ENCODE peak calls at places on chromosomes 6 and 20, in six cellular contexts. L is K562, T is HCT116, K is vagina, Y is H1, I is breast epithelium. V is an unnamed sample.

GRCh38 chr6:13586936-13587542 is 12.6 kb downstream of the SIRT5 start:
- DNase-seq in L (no peak), T (no peak), K (no peak), Y (no peak), I (no peak), V (no peak)

GRCh38 chr6:42449917-42450313 is 1.8 kb downstream of the TRERF1 start:
- DNase-seq in L (no peak), T (no peak), K (no peak), Y (no peak), I (no peak), V (no peak)

GRCh38 chr6:137883400-137883888 is 16.4 kb downstream of the TNFAIP3 start:
- DNase-seq in L (no peak), T (no peak), K (peak), Y (no peak), I (no peak), V (no peak)

GRCh38 chr6:37816599-37817375 is 2.7 kb upstream of the ZFAND3 start:
- DNase-seq in L (no peak), T (no peak), K (no peak), Y (no peak), I (no peak), V (no peak)

GRCh38 chr20:64072664-64073063 is 6.7 kb downstream of the RGS19 start:
- DNase-seq in L (no peak), T (no peak), K (no peak), Y (no peak), I (no peak), V (no peak)

GRCh38 chr6:90284236-90284744 is 12.4 kb downstream of the BACH2 start:
- DNase-seq in L (peak), T (peak), K (no peak), Y (no peak), I (no peak), V (no peak)

GRCh38 chr6:7328159-7328713 is 15.2 kb upstream of the SSR1 start:
- DNase-seq in L (no peak), T (no peak), K (no peak), Y (no peak), I (no peak), V (no peak)

GRCh38 chr20:37994512-37994911 is 38.7 kb downstream of the TTI1 start:
- DNase-seq in L (no peak), T (no peak), K (no peak), Y (no peak), I (no peak), V (no peak)

GRCh38 chr6:84103029-84103428 is 69.5 kb downstream of the MRAP2 start:
- DNase-seq in L (no peak), T (no peak), K (no peak), Y (no peak), I (no peak), V (no peak)

GRCh38 chr6:93407186-93407585 is 12.2 kb downstream of the EPHA7 start:
- DNase-seq in L (no peak), T (no peak), K (no peak), Y (no peak), I (no peak), V (no peak)

GRCh38 chr20:23937303-23938117 is 51.1 kb downstream of the GGTLC1 start:
- DNase-seq in L (peak), T (peak), K (no peak), Y (peak), I (peak), V (peak)

GRCh38 chr6:110778331-110778730 is 36.9 kb downstream of the CDK19 start:
- DNase-seq in L (no peak), T (no peak), K (no peak), Y (no peak), I (no peak), V (no peak)

GRCh38 chr6:70414813-70415212 is 1.5 kb downstream of the FAM135A start:
- DNase-seq in L (no peak), T (no peak), K (no peak), Y (no peak), I (no peak), V (no peak)

GRCh38 chr6:43258180-43258579 is 14.9 kb downstream of the TTBK1 start:
- DNase-seq in L (no peak), T (no peak), K (no peak), Y (no peak), I (no peak), V (no peak)

GRCh38 chr6:2140438-2141128 is 104.8 kb downstream of the GMDS start:
- DNase-seq in L (no peak), T (no peak), K (no peak), Y (no peak), I (no peak), V (no peak)

GRCh38 chr20:50258790-50259483 is 68.3 kb downstream of the CEBPB start:
- DNase-seq in L (no peak), T (no peak), K (no peak), Y (no peak), I (no peak), V (no peak)

GRCh38 chr6:170248861-170249600 is 41.8 kb downstream of the DLL1 start:
- DNase-seq in L (no peak), T (no peak), K (no peak), Y (no peak), I (no peak), V (no peak)

GRCh38 chr20:23926941-23927872 is 47.7 kb upstream of the CST5 start:
- DNase-seq in L (no peak), T (no peak), K (no peak), Y (no peak), I (no peak), V (no peak)

GRCh38 chr6:67009818-67010217 is 1302.8 kb upstream of the EYS start:
- DNase-seq in L (no peak), T (no peak), K (no peak), Y (no peak), I (no peak), V (no peak)

GRCh38 chr6:69732640-69733039 is 64.2 kb downstream of the LMBRD1 start:
- DNase-seq in L (peak), T (no peak), K (no peak), Y (no peak), I (no peak), V (no peak)

GRCh38 chr6:137297887-137298286 is 78.7 kb upstream of the IFNGR1 start:
- DNase-seq in L (no peak), T (no peak), K (no peak), Y (peak), I (no peak), V (peak)

GRCh38 chr20:3203315-3204123 is 963 bp downstream of the DDRGK1 start:
- DNase-seq in L (peak), T (no peak), K (no peak), Y (no peak), I (no peak), V (peak)

GRCh38 chr6:72553531-72554202 is 68.2 kb upstream of the KCNQ5 start:
- DNase-seq in L (peak), T (no peak), K (no peak), Y (no peak), I (no peak), V (no peak)

GRCh38 chr6:121755500-121755899 is 320.1 kb downstream of the GJA1 start:
- DNase-seq in L (no peak), T (no peak), K (no peak), Y (no peak), I (no peak), V (no peak)

GRCh38 chr20:62632575-62632974 is 9.7 kb upstream of the SLCO4A1 start:
- DNase-seq in L (no peak), T (no peak), K (no peak), Y (no peak), I (no peak), V (no peak)

GRCh38 chr20:11982289-11982957 is 64.7 kb downstream of the BTBD3 start:
- DNase-seq in L (no peak), T (no peak), K (no peak), Y (no peak), I (no peak), V (no peak)

GRCh38 chr6:44000164-44000842 is 126.9 kb downstream of the MRPL14 start:
- DNase-seq in L (peak), T (peak), K (no peak), Y (no peak), I (no peak), V (peak)

GRCh38 chr6:1916334-1916985 is 306.7 kb downstream of the FOXC1 start:
- DNase-seq in L (no peak), T (no peak), K (no peak), Y (no peak), I (no peak), V (no peak)

GRCh38 chr6:37354526-37355384 is 972 bp downstream of the RNF8 start:
- DNase-seq in L (peak), T (no peak), K (no peak), Y (peak), I (no peak), V (peak)

GRCh38 chr20:3377644-3378043 is 29.8 kb downstream of the DNAAF9 start:
- DNase-seq in L (no peak), T (no peak), K (no peak), Y (no peak), I (no peak), V (no peak)

GRCh38 chr6:30154709-30155521 is 6.1 kb downstream of the TRIM10 start:
- DNase-seq in L (no peak), T (no peak), K (no peak), Y (no peak), I (no peak), V (peak)

GRCh38 chr6:43481591-43482242 is 4.3 kb downstream of the TJAP1 start:
- DNase-seq in L (no peak), T (peak), K (no peak), Y (no peak), I (no peak), V (no peak)

DNA sequence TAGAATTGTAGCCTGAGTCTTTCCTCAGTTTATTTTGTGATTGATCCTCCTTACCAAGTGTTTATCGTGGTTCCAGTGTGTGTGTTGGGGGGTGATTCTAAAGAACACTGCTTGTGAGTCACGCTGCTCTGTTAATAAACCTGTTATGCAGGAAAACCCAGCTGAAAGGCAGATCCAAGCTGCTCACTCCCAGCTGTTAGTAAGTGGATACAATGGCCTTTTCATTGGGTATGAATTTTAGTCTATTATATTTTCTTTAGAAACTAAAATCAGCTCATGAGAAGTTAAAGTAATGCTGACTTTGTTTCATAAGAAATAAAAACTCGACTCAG is 12.2 kb upstream of the DSTN start:
- DNase-seq in L (peak), T (peak), K (no peak), Y (no peak), I (peak), V (peak)
- TF ChIP-seq POLR2AphosphoS5 in L (no peak), T (peak), K (no peak), Y (no peak), I (peak), V (no peak)

GRCh38 chr20:53142225-53142624 is 170.1 kb downstream of the TSHZ2 start:
- DNase-seq in L (peak), T (no peak), K (no peak), Y (no peak), I (no peak), V (no peak)

GRCh38 chr20:53142651-53143177 is 170.6 kb downstream of the TSHZ2 start:
- DNase-seq in L (no peak), T (no peak), K (no peak), Y (no peak), I (no peak), V (no peak)

GRCh38 chr20:53146201-53146891 is 174.2 kb downstream of the TSHZ2 start:
- DNase-seq in L (no peak), T (no peak), K (no peak), Y (no peak), I (no peak), V (no peak)

GRCh38 chr20:53138454-53139291 is 166.5 kb downstream of the TSHZ2 start:
- DNase-seq in L (no peak), T (no peak), K (no peak), Y (no peak), I (no peak), V (no peak)

GRCh38 chr20:53141651-53142050 is 169.5 kb downstream of the TSHZ2 start:
- DNase-seq in L (no peak), T (no peak), K (no peak), Y (no peak), I (no peak), V (no peak)
- TF ChIP-seq POLR2AphosphoS5 in L (no peak), T (no peak), K (no peak), Y (no peak), I (no peak), V (no peak)

GRCh38 chr20:8964944-8965562 is 103.8 kb upstream of the PLCB4 start:
- DNase-seq in L (no peak), T (peak), K (no peak), Y (no peak), I (no peak), V (no peak)

GRCh38 chr20:8972963-8973362 is 95.9 kb upstream of the PLCB4 start:
- DNase-seq in L (no peak), T (no peak), K (no peak), Y (no peak), I (no peak), V (no peak)

GRCh38 chr20:8967641-8968245 is 101.1 kb upstream of the PLCB4 start:
- DNase-seq in L (no peak), T (no peak), K (no peak), Y (no peak), I (no peak), V (no peak)

GRCh38 chr20:8971669-8972316 is 97.1 kb upstream of the PLCB4 start:
- DNase-seq in L (no peak), T (no peak), K (no peak), Y (no peak), I (no peak), V (no peak)

DNA sequence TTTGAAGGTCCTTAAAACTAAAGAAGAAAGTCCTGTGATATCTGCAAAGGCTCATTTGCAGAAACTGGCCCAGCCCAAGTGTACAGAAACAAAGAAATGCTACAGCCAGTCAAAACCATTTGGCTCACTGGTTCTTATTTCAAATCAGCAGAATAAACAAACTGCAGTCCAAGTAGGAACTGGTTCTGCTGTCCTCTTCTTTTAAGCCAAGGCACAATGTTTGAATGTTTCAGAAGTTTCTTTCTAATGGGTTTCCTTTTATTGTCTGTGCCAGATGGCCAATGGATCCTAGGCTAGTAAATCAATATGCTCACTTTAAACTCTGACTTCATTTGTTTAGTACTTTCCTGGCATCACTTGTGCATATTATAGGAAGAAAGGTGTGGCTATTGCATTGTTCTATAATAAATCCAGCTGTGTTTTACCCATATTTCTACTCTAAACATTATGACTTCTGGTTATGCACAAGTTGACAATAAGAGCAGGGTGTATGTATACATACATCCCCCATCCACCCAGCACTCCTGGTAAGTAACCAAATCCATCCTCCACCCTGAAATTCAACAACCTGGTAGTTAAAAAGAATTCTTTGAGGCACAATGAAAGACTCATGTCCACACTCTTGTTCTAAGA is 99.7 kb upstream of the PLCB4 start:
- DNase-seq in L (no peak), T (no peak), K (no peak), Y (no peak), I (no peak), V (no peak)
- TF ChIP-seq POLR2AphosphoS5 in L (no peak), T (no peak), K (no peak), Y (no peak), I (no peak), V (no peak)

GRCh38 chr6:113560908-113561307 is 296.2 kb upstream of the MARCKS start:
- DNase-seq in L (no peak), T (peak), K (no peak), Y (no peak), I (no peak), V (no peak)

GRCh38 chr6:113562248-113562647 is 294.9 kb upstream of the MARCKS start:
- DNase-seq in L (no peak), T (no peak), K (no peak), Y (no peak), I (no peak), V (no peak)

GRCh38 chr6:113556775-113557174 is 300.4 kb upstream of the MARCKS start:
- DNase-seq in L (no peak), T (no peak), K (no peak), Y (no peak), I (no peak), V (no peak)

GRCh38 chr6:113560376-113560775 is 296.8 kb upstream of the MARCKS start:
- DNase-seq in L (no peak), T (no peak), K (no peak), Y (no peak), I (no peak), V (no peak)

DNA sequence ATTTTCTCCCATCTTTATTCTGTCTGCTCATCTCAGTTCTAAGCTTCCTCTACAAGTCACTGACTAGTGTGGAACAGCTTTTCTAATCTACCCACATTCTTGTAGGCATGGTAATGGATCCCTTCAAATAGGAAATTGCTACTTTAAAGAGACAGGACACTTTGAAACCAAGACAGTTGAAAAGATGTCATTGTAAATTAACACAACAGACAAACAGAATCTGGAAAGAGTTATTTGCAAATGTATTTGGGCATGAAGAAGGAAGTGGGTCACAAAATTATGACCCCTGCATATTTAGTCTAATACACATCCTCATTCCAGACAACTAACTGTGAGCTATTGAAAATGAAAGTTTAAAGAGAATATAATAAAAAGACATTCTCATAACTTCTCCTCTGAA is 298.2 kb upstream of the MARCKS start:
- DNase-seq in L (no peak), T (no peak), K (no peak), Y (no peak), I (no peak), V (no peak)
- TF ChIP-seq POLR2AphosphoS5 in L (no peak), T (no peak), K (no peak), Y (no peak), I (no peak), V (no peak)

DNA sequence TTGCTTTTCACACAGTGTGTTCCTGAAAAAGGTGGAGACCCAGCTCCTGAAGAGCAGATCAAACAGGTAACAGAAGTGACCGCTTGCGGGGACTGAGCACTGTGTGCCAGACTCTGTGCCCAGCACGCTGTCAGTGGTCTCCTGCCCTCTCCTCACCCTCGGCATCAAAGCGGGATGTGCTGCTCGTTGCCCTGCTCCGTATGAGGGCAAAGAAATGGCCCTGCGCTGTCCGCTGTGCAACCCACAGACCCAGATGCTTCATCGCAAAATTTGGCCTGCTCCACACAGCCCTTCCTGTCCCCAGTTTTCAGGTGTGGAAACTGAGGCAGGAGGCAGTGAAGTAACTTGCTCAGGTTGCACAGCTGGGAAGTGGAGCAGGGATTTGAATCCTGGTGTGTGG is 13.7 kb downstream of the UQCC2 start:
- DNase-seq in L (no peak), T (no peak), K (no peak), Y (no peak), I (no peak), V (no peak)
- TF ChIP-seq POLR2AphosphoS5 in L (no peak), T (no peak), K (no peak), Y (no peak), I (no peak), V (no peak)

GRCh38 chr20:44586289-44586911 is 4.0 kb downstream of the PKIG start:
- DNase-seq in L (no peak), T (no peak), K (no peak), Y (no peak), I (no peak), V (peak)
- TF ChIP-seq POLR2AphosphoS5 in L (no peak), T (no peak), K (no peak), Y (no peak), I (no peak), V (no peak)

DNA sequence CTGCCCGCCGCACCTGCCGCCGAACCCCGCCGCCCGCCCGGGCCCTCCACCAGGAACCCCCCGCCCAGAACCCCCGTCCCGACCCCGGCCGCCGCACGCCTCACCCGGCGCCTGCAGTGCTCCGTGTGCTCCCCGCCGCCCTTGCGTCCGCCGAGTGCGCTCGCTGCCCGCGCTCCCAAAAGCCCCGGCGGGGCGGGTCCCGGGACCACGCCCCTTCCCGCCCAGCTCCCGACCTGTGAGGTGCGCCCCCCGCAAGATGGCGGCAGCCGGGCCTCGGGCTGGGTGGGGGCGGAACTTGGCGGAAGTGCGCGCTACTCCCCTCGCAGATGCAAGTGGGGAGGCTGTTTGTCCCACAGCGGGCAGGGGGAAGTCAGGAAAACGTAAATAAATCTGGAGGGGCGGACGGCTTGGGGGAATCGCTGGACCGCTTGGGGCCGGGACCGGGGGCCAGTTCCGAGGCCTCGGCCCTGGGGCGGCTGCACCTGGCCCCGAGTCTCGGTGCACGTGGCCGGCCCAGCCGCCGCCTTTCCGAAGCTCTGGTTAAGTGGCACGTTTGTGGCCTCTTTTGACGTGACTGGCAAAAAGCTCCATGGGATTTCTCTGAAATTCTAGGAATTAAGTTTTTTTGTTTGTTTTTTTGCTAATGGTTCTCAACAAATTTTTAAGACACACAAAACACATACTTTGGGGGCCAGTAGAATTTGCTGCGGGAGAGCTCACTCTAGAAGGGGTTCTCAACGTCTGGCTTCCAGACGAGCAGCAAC is at the start of gene EZR:
- DNase-seq in L (peak), T (peak), K (peak), Y (peak), I (peak), V (peak)
- TF ChIP-seq POLR2AphosphoS5 in L (peak), T (peak), K (no peak), Y (peak), I (peak), V (peak)